ENCODE peak calls at places on chromosome 6, in four cellular contexts. J is choroid plexus epithelial cell, P is aorta, X is M059J. S is an unnamed sample.

GRCh38 chr6:41228616-41229015 is 467 bp downstream of the TREML4 start:
- DNase-seq in P (no peak), X (no peak), J (peak), S (no peak)

GRCh38 chr6:164415832-164416563 is 893.4 kb downstream of the C6orf118 start:
- DNase-seq in J (peak), X (no peak), P (no peak), S (no peak)

GRCh38 chr6:118708736-118709135 is 57.3 kb upstream of the CEP85L start:
- DNase-seq in P (no peak), J (peak), X (no peak), S (peak)

GRCh38 chr6:135163440-135163738 is 17.7 kb upstream of the MYB start:
- DNase-seq in X (no peak), P (no peak), J (no peak), S (no peak)

GRCh38 chr6:99838607-99839006 is 155.4 kb downstream of the MCHR2 start:
- DNase-seq in P (no peak), J (no peak), X (no peak), S (no peak)

GRCh38 chr6:45677381-45677992 is 299.8 kb upstream of the SUPT3H start:
- DNase-seq in P (peak), X (peak), J (peak), S (no peak)

GRCh38 chr6:35900448-35900847 is 20.4 kb downstream of the SRPK1 start:
- DNase-seq in P (no peak), X (no peak), J (no peak), S (no peak)

GRCh38 chr6:156779206-156780116 is 2.3 kb downstream of the ARID1B start:
- DNase-seq in J (no peak), P (peak), X (peak), S (peak)

GRCh38 chr6:109760208-109760607 is 69.1 kb downstream of the FIG4 start:
- DNase-seq in P (no peak), J (peak), X (peak), S (no peak)

GRCh38 chr6:14276667-14277404 is 159.3 kb downstream of the CD83 start:
- DNase-seq in P (no peak), J (peak), X (peak), S (no peak)

GRCh38 chr6:40274058-40274457 is 313.1 kb downstream of the LRFN2 start:
- DNase-seq in P (no peak), J (no peak), X (no peak), S (no peak)

GRCh38 chr6:157116420-157116819 is 206.9 kb downstream of the TMEM242 start:
- DNase-seq in P (no peak), J (no peak), X (no peak), S (no peak)